ENCODE peak calls at places on chromosomes 7 and 10, in seven cellular contexts. C is SK-N-SH, W is HepG2, Z is H1, G is GM12892, M is GM12878, J is K562. K is an unnamed sample.

GRCh38 chr10:117663750-117664149 is 121.2 kb downstream of the EMX2 start:
- DNase-seq in C (no peak), W (peak; percentile 6), Z (no peak), G (peak; percentile 44), M (peak; percentile 83), J (no peak), K (peak; percentile 55)

GRCh38 chr10:9342865-9343450 is 1288.5 kb downstream of the GATA3 start:
- DNase-seq in C (peak; percentile 31), W (peak; percentile 33), Z (no peak), G (no peak), M (no peak), J (no peak), K (no peak)

GRCh38 chr7:39507866-39508551 is 58.2 kb upstream of the YAE1 start:
- DNase-seq in C (no peak), W (no peak), Z (no peak), G (no peak), M (no peak), J (no peak), K (peak; percentile 2)

GRCh38 chr10:4131407-4132215 is 346.6 kb upstream of the KLF6 start:
- DNase-seq in C (no peak), W (no peak), Z (no peak), G (no peak), M (peak; percentile 66), J (no peak), K (no peak)

GRCh38 chr7:36986429-36987362 is 262.4 kb upstream of the AOAH start:
- DNase-seq in C (peak; percentile 79), W (peak; percentile 36), Z (peak; percentile 90), G (peak; percentile 25), M (no peak), J (peak; percentile 78), K (peak; percentile 25)

GRCh38 chr10:48431871-48432270 is 125.4 kb downstream of the MAPK8 start:
- DNase-seq in C (no peak), W (no peak), Z (no peak), G (no peak), M (no peak), J (no peak), K (no peak)

GRCh38 chr7:105828141-105828540 is 48.3 kb downstream of the ATXN7L1 start:
- DNase-seq in C (no peak), W (no peak), Z (no peak), G (no peak), M (no peak), J (no peak), K (no peak)

GRCh38 chr7:25858200-25858561 is 293.8 kb upstream of the NFE2L3 start:
- DNase-seq in C (no peak), W (no peak), Z (no peak), G (no peak), M (no peak), J (no peak), K (no peak)

GRCh38 chr7:1229334-1229935 is 3.2 kb upstream of the UNCX start:
- DNase-seq in C (peak; percentile 75), W (no peak), Z (no peak), G (no peak), M (no peak), J (no peak), K (no peak)

GRCh38 chr10:13227031-13227430 is 7.1 kb downstream of the UCMA start:
- DNase-seq in C (no peak), W (no peak), Z (no peak), G (no peak), M (no peak), J (no peak), K (no peak)

GRCh38 chr7:132687016-132687415 is 110.7 kb upstream of the PLXNA4 start:
- DNase-seq in C (no peak), W (no peak), Z (no peak), G (no peak), M (no peak), J (no peak), K (no peak)

GRCh38 chr7:8442814-8443304 is 9.4 kb downstream of the NXPH1 start:
- DNase-seq in C (no peak), W (no peak), Z (peak; percentile 97), G (no peak), M (no peak), J (peak; percentile 71), K (no peak)

GRCh38 chr10:20593649-20594048 is 303.5 kb downstream of the NEBL start:
- DNase-seq in C (no peak), W (no peak), Z (no peak), G (no peak), M (no peak), J (no peak), K (no peak)

GRCh38 chr10:128576916-128577670 is 450.9 kb upstream of the MKI67 start:
- DNase-seq in C (no peak), W (no peak), Z (no peak), G (no peak), M (no peak), J (no peak), K (no peak)

GRCh38 chr7:44143606-44144250 is 2.6 kb upstream of the MYL7 start:
- DNase-seq in C (peak; percentile 33), W (no peak), Z (no peak), G (no peak), M (no peak), J (no peak), K (no peak)

GRCh38 chr7:4650471-4651047 is 31.5 kb upstream of the FOXK1 start:
- DNase-seq in C (no peak), W (peak; percentile 34), Z (peak; percentile 46), G (no peak), M (no peak), J (no peak), K (no peak)

GRCh38 chr10:18164771-18165361 is 24.6 kb downstream of the CACNB2 start:
- DNase-seq in C (no peak), W (no peak), Z (no peak), G (no peak), M (no peak), J (no peak), K (no peak)

GRCh38 chr10:102524746-102525145 is 21.0 kb downstream of the SUFU start:
- DNase-seq in C (no peak), W (no peak), Z (no peak), G (no peak), M (no peak), J (no peak), K (no peak)

GRCh38 chr10:102517553-102517952 is 13.8 kb downstream of the SUFU start:
- DNase-seq in C (no peak), W (no peak), Z (no peak), G (no peak), M (no peak), J (no peak), K (no peak)

GRCh38 chr10:102522874-102523249 is 19.1 kb downstream of the SUFU start:
- DNase-seq in C (no peak), W (no peak), Z (no peak), G (no peak), M (no peak), J (no peak), K (no peak)

GRCh38 chr10:102519246-102519805 is 15.6 kb downstream of the SUFU start:
- DNase-seq in C (no peak), W (no peak), Z (no peak), G (no peak), M (no peak), J (no peak), K (no peak)

GRCh38 chr10:102523250-102524029 is 19.7 kb downstream of the SUFU start:
- DNase-seq in C (no peak), W (peak; percentile 23), Z (no peak), G (no peak), M (no peak), J (no peak), K (no peak)
- TF ChIP-seq TAF1 in C (no peak), W (no peak), Z (no peak), G (no peak), M (no peak), J (no peak), K (no peak)

GRCh38 chr7:78607099-78607498 is 808.5 kb downstream of the PHTF2 start:
- DNase-seq in C (no peak), W (no peak), Z (peak; percentile 59), G (no peak), M (no peak), J (no peak), K (peak; percentile 6)

GRCh38 chr7:78605131-78605530 is 806.6 kb downstream of the PHTF2 start:
- DNase-seq in C (no peak), W (no peak), Z (no peak), G (no peak), M (no peak), J (no peak), K (no peak)

GRCh38 chr7:78609281-78609680 is 810.7 kb downstream of the PHTF2 start:
- DNase-seq in C (no peak), W (no peak), Z (no peak), G (no peak), M (no peak), J (no peak), K (no peak)
- TF ChIP-seq TAF1 in C (no peak), W (no peak), Z (no peak), G (no peak), M (no peak), J (no peak), K (no peak)

GRCh38 chr10:79138449-79139123 is 69.8 kb downstream of the ZMIZ1 start:
- DNase-seq in C (no peak), W (no peak), Z (no peak), G (no peak), M (no peak), J (no peak), K (no peak)

GRCh38 chr10:79136227-79137005 is 67.7 kb downstream of the ZMIZ1 start:
- DNase-seq in C (no peak), W (no peak), Z (no peak), G (no peak), M (no peak), J (no peak), K (no peak)

GRCh38 chr10:79139124-79139835 is 70.5 kb downstream of the ZMIZ1 start:
- DNase-seq in C (no peak), W (no peak), Z (no peak), G (no peak), M (no peak), J (no peak), K (no peak)

GRCh38 chr10:79137404-79137803 is 68.6 kb downstream of the ZMIZ1 start:
- DNase-seq in C (no peak), W (no peak), Z (no peak), G (no peak), M (no peak), J (no peak), K (no peak)

DNA sequence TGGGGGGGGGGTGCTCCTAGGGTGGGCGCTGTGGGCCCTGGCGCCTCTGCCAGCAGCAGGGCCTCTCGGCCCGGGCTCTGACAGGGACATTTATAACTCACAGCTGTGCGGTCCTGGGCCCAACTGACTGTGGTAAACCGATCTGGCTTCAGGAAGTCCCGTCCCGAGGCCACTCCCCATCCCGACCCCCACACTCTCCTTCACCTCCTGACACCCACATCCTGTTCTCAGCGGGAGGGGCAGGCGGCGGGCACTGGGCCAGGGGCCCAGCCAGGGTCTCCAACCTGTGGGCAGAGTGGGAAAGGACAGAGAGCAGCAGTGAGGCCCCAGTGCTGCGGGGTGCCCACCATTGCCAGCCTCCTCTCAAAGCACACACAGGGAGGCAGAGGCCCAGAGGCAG is 69.1 kb downstream of the ZMIZ1 start:
- DNase-seq in C (no peak), W (no peak), Z (no peak), G (peak; percentile 85), M (peak; percentile 26), J (no peak), K (peak; percentile 83)
- TF ChIP-seq TAF1 in C (no peak), W (no peak), Z (no peak), G (no peak), M (peak; percentile 60), J (no peak), K (no peak)

DNA sequence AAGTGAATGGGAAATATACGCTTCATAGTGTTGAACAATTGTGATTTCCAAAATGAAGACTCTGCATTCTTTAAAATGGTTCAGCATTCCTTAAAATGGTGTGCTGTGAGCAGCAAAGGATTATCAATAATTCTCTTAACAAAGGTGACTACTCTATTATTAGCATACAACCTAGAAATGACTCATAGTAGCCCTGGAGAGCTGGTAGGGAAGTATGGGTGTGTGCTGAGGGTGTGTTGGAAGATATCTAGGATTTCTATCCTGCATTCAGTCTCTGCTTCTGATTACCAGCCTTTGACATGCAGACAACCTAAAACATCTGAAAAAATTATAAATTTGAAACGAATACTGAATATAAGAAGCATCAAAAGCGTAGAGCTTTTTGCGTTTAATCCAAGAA is 72.5 kb downstream of the SEMA3D start:
- DNase-seq in C (no peak), W (no peak), Z (no peak), G (no peak), M (no peak), J (no peak), K (no peak)
- TF ChIP-seq TAF1 in C (no peak), W (no peak), Z (no peak), G (no peak), M (no peak), J (no peak), K (no peak)